ENCODE peak calls at places on chromosomes 7 and 10, in six cellular contexts. One of them, this sample, is unnamed.

GRCh38 chr7:29488203-29488970 is 75.2 kb upstream of the PRR15 start:
- DNase-seq in astrocyte of the cerebellum: no peak
- DNase-seq in NB4: no peak
- DNase-seq in transverse colon: no peak
- DNase-seq in fibroblast of lung: peak; percentile 1
- DNase-seq in HCT116: no peak
- DNase-seq in this sample: no peak

GRCh38 chr7:32881074-32881982 is 10.2 kb downstream of the KBTBD2 start:
- DNase-seq in fibroblast of lung: no peak
- DNase-seq in HCT116: no peak
- DNase-seq in NB4: peak; percentile 25
- DNase-seq in astrocyte of the cerebellum: no peak
- DNase-seq in transverse colon: no peak
- DNase-seq in this sample: peak; percentile 47

GRCh38 chr7:76291346-76292205 is 10.9 kb upstream of the HSPB1 start:
- DNase-seq in HCT116: peak; percentile 95
- DNase-seq in fibroblast of lung: peak; percentile 94
- DNase-seq in astrocyte of the cerebellum: peak; percentile 94
- DNase-seq in transverse colon: peak; percentile 92
- DNase-seq in NB4: peak; percentile 97
- DNase-seq in this sample: peak; percentile 98

GRCh38 chr7:80372415-80372814 is 139.4 kb downstream of the GNAT3 start:
- DNase-seq in HCT116: no peak
- DNase-seq in astrocyte of the cerebellum: no peak
- DNase-seq in transverse colon: no peak
- DNase-seq in fibroblast of lung: peak; percentile 20
- DNase-seq in NB4: no peak
- DNase-seq in this sample: peak; percentile 81

GRCh38 chr7:35753761-35754603 is 46.9 kb upstream of the SEPTIN7 start:
- DNase-seq in astrocyte of the cerebellum: no peak
- DNase-seq in fibroblast of lung: peak; percentile 80
- DNase-seq in transverse colon: peak; percentile 20
- DNase-seq in HCT116: no peak
- DNase-seq in NB4: no peak
- DNase-seq in this sample: no peak

GRCh38 chr7:149772236-149772820 is 1.1 kb downstream of the ZNF467 start:
- DNase-seq in NB4: no peak
- DNase-seq in astrocyte of the cerebellum: no peak
- DNase-seq in HCT116: no peak
- DNase-seq in fibroblast of lung: no peak
- DNase-seq in transverse colon: peak; percentile 25
- DNase-seq in this sample: no peak

GRCh38 chr7:90777075-90777864 is 181.1 kb downstream of the CDK14 start:
- DNase-seq in fibroblast of lung: no peak
- DNase-seq in HCT116: no peak
- DNase-seq in transverse colon: no peak
- DNase-seq in NB4: no peak
- DNase-seq in astrocyte of the cerebellum: no peak
- DNase-seq in this sample: no peak

GRCh38 chr7:113256883-113257531 is 138.7 kb upstream of the SMIM30 start:
- DNase-seq in NB4: peak; percentile 10
- DNase-seq in fibroblast of lung: no peak
- DNase-seq in HCT116: no peak
- DNase-seq in transverse colon: no peak
- DNase-seq in astrocyte of the cerebellum: no peak
- DNase-seq in this sample: no peak

GRCh38 chr7:714251-714671 is 12.2 kb upstream of the DNAAF5 start:
- DNase-seq in HCT116: no peak
- DNase-seq in NB4: no peak
- DNase-seq in transverse colon: no peak
- DNase-seq in fibroblast of lung: no peak
- DNase-seq in astrocyte of the cerebellum: no peak
- DNase-seq in this sample: no peak

GRCh38 chr10:18377898-18378297 is 237.7 kb downstream of the CACNB2 start:
- DNase-seq in NB4: no peak
- DNase-seq in transverse colon: no peak
- DNase-seq in astrocyte of the cerebellum: no peak
- DNase-seq in HCT116: no peak
- DNase-seq in fibroblast of lung: no peak
- DNase-seq in this sample: no peak

GRCh38 chr10:18376650-18377049 is 236.4 kb downstream of the CACNB2 start:
- DNase-seq in NB4: no peak
- DNase-seq in fibroblast of lung: no peak
- DNase-seq in HCT116: no peak
- DNase-seq in transverse colon: no peak
- DNase-seq in astrocyte of the cerebellum: no peak
- DNase-seq in this sample: no peak

GRCh38 chr10:18378766-18379165 is 238.5 kb downstream of the CACNB2 start:
- DNase-seq in astrocyte of the cerebellum: no peak
- DNase-seq in transverse colon: no peak
- DNase-seq in NB4: no peak
- DNase-seq in fibroblast of lung: no peak
- DNase-seq in HCT116: no peak
- DNase-seq in this sample: no peak

GRCh38 chr10:18381679-18382078 is 241.5 kb downstream of the CACNB2 start:
- DNase-seq in astrocyte of the cerebellum: no peak
- DNase-seq in NB4: no peak
- DNase-seq in fibroblast of lung: no peak
- DNase-seq in transverse colon: no peak
- DNase-seq in HCT116: no peak
- DNase-seq in this sample: no peak
- H3K4me3 ChIP-seq in astrocyte of the cerebellum: no peak overlapping the region
- H3K4me3 ChIP-seq in NB4: no peak overlapping the region
- H3K4me3 ChIP-seq in fibroblast of lung: no peak overlapping the region
- H3K4me3 ChIP-seq in transverse colon: no peak overlapping the region
- H3K4me3 ChIP-seq in HCT116: no peak overlapping the region
- H3K4me3 ChIP-seq in this sample: no peak overlapping the region

DNA sequence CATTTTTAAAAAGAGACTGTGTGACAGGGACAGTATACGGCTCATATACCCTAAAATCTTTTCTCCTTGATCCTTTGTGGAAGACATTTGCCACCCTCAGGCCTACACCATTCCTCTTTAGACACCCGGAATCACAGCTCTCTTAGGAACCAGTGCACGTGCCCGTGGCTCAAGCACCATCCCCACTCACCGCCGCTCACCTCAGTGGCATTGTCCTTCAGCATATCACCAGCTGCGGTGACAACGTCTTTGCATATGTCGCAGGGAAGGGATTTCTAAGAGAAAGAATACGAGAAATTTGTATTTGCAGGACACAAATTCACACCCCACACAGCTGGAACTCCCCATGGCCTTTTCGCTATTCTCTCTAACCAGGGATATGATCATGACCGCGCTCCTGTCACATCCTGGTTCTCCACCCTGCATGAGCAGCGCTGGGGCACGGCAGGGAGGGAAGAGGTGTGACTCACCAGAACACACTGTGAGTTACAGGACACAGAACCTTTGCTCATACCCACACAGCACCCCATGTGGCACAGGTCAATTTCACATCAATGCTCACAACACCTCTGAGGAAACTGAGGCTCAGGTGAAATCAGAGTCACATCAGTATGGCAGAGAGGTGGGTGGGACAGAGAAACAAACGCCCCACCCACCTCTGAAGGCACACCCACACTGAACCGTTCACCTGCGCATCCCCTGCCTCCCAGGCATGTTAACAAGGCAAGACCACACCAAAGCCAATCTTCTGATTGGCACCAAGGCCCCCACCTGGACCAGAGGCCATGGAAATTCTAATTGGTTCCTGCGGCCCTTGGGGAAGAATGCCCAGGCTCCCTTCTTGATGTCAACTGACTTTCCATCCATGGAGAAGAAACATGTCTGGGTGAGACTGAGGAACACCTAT is 19.2 kb downstream of the PSAP start:
- DNase-seq in transverse colon: peak; percentile 42
- DNase-seq in HCT116: no peak
- DNase-seq in astrocyte of the cerebellum: no peak
- DNase-seq in fibroblast of lung: peak; percentile 43
- DNase-seq in NB4: no peak
- DNase-seq in this sample: peak; percentile 14
- TF ChIP-seq CTCF in transverse colon: no peak
- TF ChIP-seq CTCF in HCT116: no peak
- TF ChIP-seq CTCF in astrocyte of the cerebellum: no peak
- TF ChIP-seq CTCF in fibroblast of lung: no peak
- TF ChIP-seq CTCF in NB4: no peak
- TF ChIP-seq CTCF in this sample: no peak

GRCh38 chr7:105689093-105689819 is 108.0 kb upstream of the EFCAB10 start:
- DNase-seq in astrocyte of the cerebellum: no peak
- DNase-seq in transverse colon: no peak
- DNase-seq in fibroblast of lung: no peak
- DNase-seq in NB4: no peak
- DNase-seq in HCT116: no peak
- DNase-seq in this sample: no peak

GRCh38 chr7:105693576-105693975 is 112.3 kb upstream of the EFCAB10 start:
- DNase-seq in NB4: no peak
- DNase-seq in astrocyte of the cerebellum: no peak
- DNase-seq in HCT116: no peak
- DNase-seq in fibroblast of lung: no peak
- DNase-seq in transverse colon: no peak
- DNase-seq in this sample: no peak

GRCh38 chr7:105690286-105690915 is 109.1 kb upstream of the EFCAB10 start:
- DNase-seq in transverse colon: no peak
- DNase-seq in NB4: no peak
- DNase-seq in HCT116: no peak
- DNase-seq in fibroblast of lung: no peak
- DNase-seq in astrocyte of the cerebellum: no peak
- DNase-seq in this sample: no peak

GRCh38 chr7:105691692-105692564 is 110.6 kb upstream of the EFCAB10 start:
- DNase-seq in HCT116: no peak
- DNase-seq in fibroblast of lung: peak; percentile 97
- DNase-seq in NB4: peak; percentile 65
- DNase-seq in transverse colon: peak; percentile 62
- DNase-seq in astrocyte of the cerebellum: peak; percentile 55
- DNase-seq in this sample: peak; percentile 70

GRCh38 chr7:105691029-105691691 is 109.9 kb upstream of the EFCAB10 start:
- DNase-seq in transverse colon: peak; percentile 15
- DNase-seq in NB4: no peak
- DNase-seq in HCT116: no peak
- DNase-seq in fibroblast of lung: peak; percentile 79
- DNase-seq in astrocyte of the cerebellum: no peak
- DNase-seq in this sample: peak; percentile 21
- H3K4me3 ChIP-seq in transverse colon: peak overlapping the region; percentile 41
- H3K4me3 ChIP-seq in NB4: peak overlapping the region; percentile 45
- H3K4me3 ChIP-seq in HCT116: no peak overlapping the region
- H3K4me3 ChIP-seq in fibroblast of lung: peak overlapping the region; percentile 55
- H3K4me3 ChIP-seq in astrocyte of the cerebellum: peak overlapping the region; percentile 35
- H3K4me3 ChIP-seq in this sample: peak overlapping the region; percentile 59

GRCh38 chr7:99461221-99461620 is 4.7 kb downstream of the ATP5MF start:
- DNase-seq in HCT116: no peak
- DNase-seq in astrocyte of the cerebellum: no peak
- DNase-seq in fibroblast of lung: no peak
- DNase-seq in NB4: no peak
- DNase-seq in transverse colon: no peak
- DNase-seq in this sample: no peak
- TF ChIP-seq CTCF in HCT116: peak; percentile 6
- TF ChIP-seq CTCF in astrocyte of the cerebellum: no peak
- TF ChIP-seq CTCF in fibroblast of lung: no peak
- TF ChIP-seq CTCF in NB4: peak; percentile 23
- TF ChIP-seq CTCF in transverse colon: no peak
- TF ChIP-seq CTCF in this sample: no peak

DNA sequence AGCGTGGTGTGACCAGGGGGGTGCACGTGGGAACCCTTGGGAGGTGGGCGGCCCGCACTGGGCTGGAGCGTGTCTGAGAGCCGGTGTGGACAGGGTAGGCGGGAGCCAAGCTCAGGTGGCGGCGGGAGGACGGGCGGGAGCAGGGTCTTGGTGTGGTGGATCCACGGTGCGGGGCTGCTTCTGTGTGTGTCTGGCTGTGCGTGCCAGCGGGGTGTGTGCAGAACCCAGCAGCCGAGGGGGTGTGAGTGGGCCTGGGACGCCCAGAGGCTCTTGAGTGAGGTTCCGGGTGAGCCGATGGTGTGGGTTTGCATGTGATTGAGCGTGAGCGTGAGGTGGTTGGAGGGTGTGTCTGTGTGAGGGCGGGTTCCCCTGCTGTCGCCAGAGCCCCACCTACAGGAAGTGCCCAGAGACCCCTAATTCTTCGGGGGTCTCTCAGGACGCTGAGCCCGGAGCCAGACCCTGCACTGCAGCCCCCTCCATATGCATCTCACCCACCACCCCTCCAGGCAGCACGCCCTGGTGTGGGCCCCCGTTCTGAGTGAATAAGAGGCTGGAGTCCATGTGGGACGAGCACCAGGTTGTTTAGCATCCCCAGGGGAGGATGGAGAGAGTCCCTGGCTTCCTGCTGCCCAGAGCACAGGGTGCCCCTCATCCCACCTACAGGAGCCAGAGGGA is 78.1 kb downstream of the ELFN1 start:
- DNase-seq in HCT116: no peak
- DNase-seq in astrocyte of the cerebellum: no peak
- DNase-seq in transverse colon: no peak
- DNase-seq in NB4: no peak
- DNase-seq in fibroblast of lung: no peak
- DNase-seq in this sample: no peak
- H3K4me3 ChIP-seq in HCT116: no peak overlapping the region
- H3K4me3 ChIP-seq in astrocyte of the cerebellum: no peak overlapping the region
- H3K4me3 ChIP-seq in transverse colon: no peak overlapping the region
- H3K4me3 ChIP-seq in NB4: no peak overlapping the region
- H3K4me3 ChIP-seq in fibroblast of lung: no peak overlapping the region
- H3K4me3 ChIP-seq in this sample: no peak overlapping the region

GRCh38 chr7:39741942-39742623 is 118.7 kb downstream of the RALA start:
- DNase-seq in astrocyte of the cerebellum: no peak
- DNase-seq in transverse colon: peak; percentile 48
- DNase-seq in NB4: peak; percentile 78
- DNase-seq in HCT116: no peak
- DNase-seq in fibroblast of lung: peak; percentile 58
- DNase-seq in this sample: peak; percentile 34
- TF ChIP-seq CTCF in astrocyte of the cerebellum: peak; percentile 22
- TF ChIP-seq CTCF in transverse colon: peak; percentile 45
- TF ChIP-seq CTCF in NB4: peak; percentile 84
- TF ChIP-seq CTCF in HCT116: peak; percentile 86
- TF ChIP-seq CTCF in fibroblast of lung: peak; percentile 78
- TF ChIP-seq CTCF in this sample: peak; percentile 54